ENCODE peak calls at places on chromosomes 3 and 15, in ten cellular contexts. K, M, Y, L, U, R, C, Q, E and X are unnamed samples.

GRCh38 chr3:98657429-98657828 is 64.0 kb upstream of the CPOX start:
- DNase-seq in L (peak; percentile 3), E (no peak), R (no peak), M (no peak), K (no peak), U (peak; percentile 50), C (peak; percentile 9), Y (no peak), Q (no peak), X (peak; percentile 34)

GRCh38 chr3:136988651-136989050 is 30.9 kb downstream of the IL20RB start:
- DNase-seq in Q (no peak), Y (no peak), L (no peak), R (no peak), C (no peak), E (no peak), M (no peak), K (no peak), U (no peak), X (no peak)

GRCh38 chr3:160748787-160749186 is 7.2 kb upstream of the PPM1L start:
- DNase-seq in U (no peak), Y (no peak), M (no peak), E (no peak), K (no peak), Q (no peak), L (no peak), C (no peak), R (no peak), X (no peak)

GRCh38 chr3:107660316-107660976 is 137.7 kb downstream of the BBX start:
- DNase-seq in K (peak; percentile 77), M (peak; percentile 54), U (no peak), Q (no peak), R (no peak), C (no peak), Y (no peak), E (no peak), L (peak; percentile 81), X (no peak)

GRCh38 chr3:20250786-20251185 is 64.8 kb upstream of the SGO1 start:
- DNase-seq in R (no peak), C (no peak), M (no peak), Y (no peak), L (no peak), E (no peak), U (no peak), K (no peak), Q (no peak), X (no peak)

GRCh38 chr3:9909221-9910013 is 6.8 kb downstream of the IL17RE start:
- DNase-seq in M (no peak), K (no peak), L (peak; percentile 36), R (no peak), Q (no peak), Y (no peak), C (no peak), U (no peak), E (no peak), X (no peak)

GRCh38 chr15:43769584-43770228 is 7.1 kb downstream of the ELL3 start:
- DNase-seq in U (peak; percentile 63), E (no peak), Y (peak; percentile 81), Q (no peak), R (peak; percentile 54), K (peak; percentile 64), M (peak; percentile 79), C (no peak), L (peak; percentile 81), X (peak; percentile 48)

GRCh38 chr15:56298723-56299122 is 55.0 kb upstream of the RFX7 start:
- DNase-seq in C (no peak), K (no peak), E (no peak), L (no peak), U (no peak), M (no peak), Y (no peak), R (no peak), Q (no peak), X (no peak)

GRCh38 chr3:16604433-16604832 is 790 bp downstream of the DAZL start:
- DNase-seq in M (no peak), E (no peak), Q (no peak), C (no peak), Y (no peak), K (no peak), L (no peak), R (no peak), U (no peak), X (no peak)

GRCh38 chr3:149367021-149367840 is 10.2 kb downstream of the TM4SF1 start:
- DNase-seq in U (peak; percentile 55), E (no peak), K (peak; percentile 76), L (peak; percentile 92), Y (no peak), R (no peak), M (no peak), Q (no peak), C (no peak), X (no peak)

GRCh38 chr3:100107227-100107626 is 7.1 kb downstream of the FILIP1L start:
- DNase-seq in C (no peak), K (peak; percentile 45), E (no peak), Y (no peak), R (no peak), Q (no peak), U (no peak), L (no peak), M (no peak), X (no peak)

GRCh38 chr3:126912027-126912422 is 70.9 kb upstream of the PLXNA1 start:
- DNase-seq in L (no peak), M (no peak), R (no peak), U (no peak), K (no peak), E (no peak), Q (no peak), Y (no peak), C (no peak), X (no peak)

DNA sequence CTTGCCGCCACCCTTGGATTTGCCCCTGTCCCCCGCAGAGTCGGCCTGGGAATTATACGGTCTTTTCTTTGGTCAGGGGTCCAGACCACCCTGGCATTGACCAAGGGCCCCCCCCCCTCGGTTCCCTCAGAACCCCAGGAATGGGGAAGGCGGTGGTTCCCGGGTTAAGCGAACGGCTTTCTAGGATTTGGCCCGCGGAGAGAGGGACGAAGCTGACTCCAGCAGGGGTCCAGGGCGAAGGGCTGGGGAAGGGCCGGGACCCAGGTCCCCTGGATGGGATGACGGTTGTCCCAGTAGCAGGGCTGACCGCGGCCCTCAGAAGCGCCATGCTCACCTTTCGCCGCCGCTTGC is 282 bp downstream of the RRP9 start:
- DNase-seq in L (no peak), M (no peak), R (no peak), C (no peak), E (no peak), Q (no peak), Y (no peak), U (no peak), K (no peak), X (no peak)
- H3K4me1 ChIP-seq in L (peaks cover 20% of the 10 kb centered on the region), M (peaks cover 3% of the 10 kb centered on the region), R (peaks cover 14% of the 10 kb centered on the region), C (peaks cover 7% of the 10 kb centered on the region), E (peaks cover 14% of the 10 kb centered on the region), Q (peaks cover 12% of the 10 kb centered on the region), Y (peaks cover 37% of the 10 kb centered on the region), U (peaks cover 26% of the 10 kb centered on the region), K (peaks cover 13% of the 10 kb centered on the region), X (peaks cover 18% of the 10 kb centered on the region)

GRCh38 chr15:64836023-64836536 is 5.6 kb upstream of the PLEKHO2 start:
- DNase-seq in E (no peak), M (no peak), C (no peak), R (no peak), L (no peak), K (no peak), Q (no peak), U (no peak), Y (peak; percentile 51), X (no peak)

GRCh38 chr15:64833690-64834089 is 8.0 kb upstream of the PLEKHO2 start:
- DNase-seq in C (no peak), M (no peak), Q (no peak), L (no peak), E (no peak), U (no peak), K (no peak), Y (no peak), R (no peak), X (no peak)

GRCh38 chr15:64842099-64842940 is 605 bp downstream of the PLEKHO2 start:
- DNase-seq in C (no peak), Y (no peak), U (no peak), Q (no peak), E (no peak), R (peak; percentile 38), L (peak; percentile 58), M (peak; percentile 42), K (peak; percentile 24), X (peak; percentile 20)

GRCh38 chr15:64841258-64842098 is at the start of gene PLEKHO2:
- DNase-seq in U (peak; percentile 95), Q (peak; percentile 89), L (peak; percentile 98), E (peak; percentile 87), Y (peak; percentile 97), C (peak; percentile 95), M (peak; percentile 91), R (peak; percentile 98), K (peak; percentile 92), X (peak; percentile 95)

DNA sequence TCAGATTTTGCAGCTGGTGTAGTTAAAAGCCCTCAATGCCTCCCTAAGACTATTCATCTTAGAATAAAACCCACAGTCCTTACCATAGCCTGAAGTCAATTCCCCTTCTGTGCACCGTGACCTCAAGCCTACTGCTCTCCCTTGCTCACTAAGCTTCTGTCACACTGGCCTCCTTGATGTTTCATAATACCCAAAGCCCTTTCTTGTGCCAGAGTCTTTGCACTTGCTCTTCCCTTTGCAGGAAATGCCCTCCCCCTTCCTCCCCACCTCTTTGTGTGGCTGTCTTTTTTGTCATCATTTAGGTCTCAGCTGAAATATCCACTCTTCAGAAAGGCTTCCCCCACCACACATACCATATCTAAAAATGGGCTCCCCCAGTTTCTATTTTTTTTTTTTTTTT is 4.2 kb upstream of the PLEKHO2 start:
- DNase-seq in K (no peak), M (no peak), Y (peak; percentile 46), U (no peak), C (no peak), L (no peak), R (no peak), Q (no peak), E (no peak), X (no peak)
- H3K27ac ChIP-seq in K (no peak overlapping the region), M (no peak overlapping the region), Y (no peak overlapping the region), U (no peak overlapping the region), C (no peak overlapping the region), L (no peak overlapping the region), R (no peak overlapping the region), Q (no peak overlapping the region), E (no peak overlapping the region), X (no peak overlapping the region)

DNA sequence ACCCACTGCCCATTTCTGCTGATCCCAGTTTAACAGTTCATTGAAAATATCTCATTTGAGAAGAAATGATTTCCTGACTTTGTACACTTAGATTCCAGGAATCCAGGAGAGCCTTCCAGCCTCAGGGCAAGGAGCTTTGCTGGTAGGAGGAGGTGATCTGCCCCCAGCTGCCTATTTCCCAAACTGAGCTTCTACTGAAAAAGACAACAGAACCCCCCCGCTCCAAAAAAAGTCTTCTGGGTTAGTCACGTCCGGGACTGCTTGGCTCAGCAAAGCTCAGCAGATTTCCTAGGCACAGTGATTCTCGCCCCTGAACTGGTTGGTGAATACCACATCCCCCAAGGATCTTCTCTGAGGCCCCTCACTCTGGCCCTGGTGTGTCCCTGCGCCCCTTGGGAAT is 13.1 kb downstream of the SLC6A6 start:
- DNase-seq in L (peak; percentile 62), Y (peak; percentile 66), Q (no peak), R (no peak), C (no peak), K (peak; percentile 53), M (no peak), U (no peak), E (no peak), X (no peak)
- H3K4me1 ChIP-seq in L (peaks cover 21% of the 10 kb centered on the region), Y (peaks cover 89% of the 10 kb centered on the region), Q (peaks cover 8% of the 10 kb centered on the region), R (peaks cover 18% of the 10 kb centered on the region), C (peaks cover 21% of the 10 kb centered on the region), K (peaks cover 40% of the 10 kb centered on the region), M (no peaks in the 10 kb centered on the region), U (peaks cover 12% of the 10 kb centered on the region), E (no peaks in the 10 kb centered on the region), X (peaks cover 21% of the 10 kb centered on the region)

GRCh38 chr15:64004059-64004458 is 42.2 kb downstream of the DAPK2 start:
- DNase-seq in Y (no peak), R (no peak), U (no peak), E (no peak), M (no peak), C (no peak), K (no peak), L (no peak), Q (no peak), X (no peak)
- H3K27ac ChIP-seq in Y (no peak overlapping the region), R (no peak overlapping the region), U (peak overlapping the region; percentile 75), E (no peak overlapping the region), M (peak overlapping the region; percentile 37), C (no peak overlapping the region), K (no peak overlapping the region), L (no peak overlapping the region), Q (no peak overlapping the region), X (no peak overlapping the region)